ENCODE peak calls at places on chromosomes 1 and 21, in eight cellular contexts. O, Y, N, G, K, E, D and V are unnamed samples.

GRCh38 chr1:21651214-21652042 is 17.7 kb downstream of the RAP1GAP start:
- ATAC-seq in N (peak), G (peak), K (peak), E (no peak), O (no peak), D (peak), Y (peak), V (peak)

GRCh38 chr1:228231192-228231591 is 23.3 kb downstream of the OBSCN start:
- ATAC-seq in K (no peak), G (no peak), E (no peak), N (no peak), O (no peak), D (no peak), Y (no peak), V (no peak)

GRCh38 chr21:42526379-42526727 is 12.7 kb downstream of the SLC37A1 start:
- ATAC-seq in O (peak), G (no peak), D (peak), K (no peak), E (no peak), Y (no peak), N (no peak), V (no peak)

GRCh38 chr1:18661404-18662285 is 31.0 kb downstream of the PAX7 start:
- ATAC-seq in K (no peak), Y (no peak), D (no peak), G (no peak), N (no peak), O (no peak), E (no peak), V (no peak)

GRCh38 chr1:39076127-39076798 is 50.1 kb downstream of the NDUFS5 start:
- ATAC-seq in K (no peak), N (no peak), E (peak), O (peak), G (peak), Y (peak), D (peak), V (no peak)

GRCh38 chr1:109433322-109433721 is 7.1 kb upstream of the PSMA5 start:
- ATAC-seq in G (no peak), D (no peak), Y (no peak), K (no peak), E (no peak), O (no peak), N (no peak), V (no peak)

GRCh38 chr1:224378855-224379631 is 22.4 kb downstream of the CNIH4 start:
- ATAC-seq in G (no peak), Y (no peak), D (no peak), N (peak), K (no peak), O (no peak), E (no peak), V (peak)

GRCh38 chr1:221925947-221926346 is 184.1 kb upstream of the DUSP10 start:
- ATAC-seq in Y (no peak), D (no peak), G (peak), O (no peak), K (no peak), N (no peak), E (no peak), V (no peak)

GRCh38 chr21:42747267-42747701 is 93.9 kb downstream of the PDE9A start:
- ATAC-seq in N (no peak), O (no peak), K (peak), G (no peak), Y (no peak), E (no peak), D (no peak), V (no peak)

GRCh38 chr1:65703853-65704252 is 88.8 kb upstream of the PDE4B start:
- ATAC-seq in D (no peak), O (no peak), Y (no peak), K (no peak), E (no peak), N (no peak), G (no peak), V (no peak)

GRCh38 chr1:198030682-198031081 is 113.5 kb downstream of the LHX9 start:
- ATAC-seq in N (no peak), O (no peak), K (no peak), Y (no peak), D (no peak), E (no peak), G (no peak), V (no peak)

GRCh38 chr1:164765557-164765956 is 206.6 kb downstream of the PBX1 start:
- ATAC-seq in G (peak), D (no peak), Y (no peak), K (no peak), O (no peak), N (no peak), E (peak), V (no peak)

GRCh38 chr1:87368907-87369306 is 40.2 kb downstream of the LMO4 start:
- ATAC-seq in G (no peak), K (no peak), N (no peak), E (no peak), D (no peak), Y (no peak), O (no peak), V (no peak)